ENCODE peak calls at places on chromosomes 11 and 22, in six cellular contexts. One of them, this sample, is unnamed.

GRCh38 chr11:69232821-69233760 is 60.9 kb upstream of the MYEOV start:
- DNase-seq in PC-3: no peak
- DNase-seq in CD4-positive, alpha-beta T cell: no peak
- DNase-seq in WTC11: no peak
- DNase-seq in fibroblast of lung: no peak
- DNase-seq in choroid plexus epithelial cell: no peak
- DNase-seq in this sample: no peak

GRCh38 chr22:46180370-46181137 is 30.2 kb downstream of the PPARA start:
- DNase-seq in PC-3: no peak
- DNase-seq in CD4-positive, alpha-beta T cell: no peak
- DNase-seq in WTC11: no peak
- DNase-seq in fibroblast of lung: peak; percentile 23
- DNase-seq in choroid plexus epithelial cell: peak; percentile 29
- DNase-seq in this sample: no peak

GRCh38 chr11:44376423-44376822 is 66.5 kb upstream of the ALX4 start:
- DNase-seq in PC-3: no peak
- DNase-seq in CD4-positive, alpha-beta T cell: no peak
- DNase-seq in WTC11: no peak
- DNase-seq in fibroblast of lung: no peak
- DNase-seq in choroid plexus epithelial cell: no peak
- DNase-seq in this sample: no peak

GRCh38 chr22:46660604-46661201 is 40.5 kb downstream of the GRAMD4 start:
- DNase-seq in PC-3: no peak
- DNase-seq in CD4-positive, alpha-beta T cell: peak; percentile 14
- DNase-seq in WTC11: no peak
- DNase-seq in fibroblast of lung: no peak
- DNase-seq in choroid plexus epithelial cell: no peak
- DNase-seq in this sample: no peak

GRCh38 chr11:126602993-126603392 is 247.5 kb downstream of the ST3GAL4 start:
- DNase-seq in PC-3: no peak
- DNase-seq in CD4-positive, alpha-beta T cell: no peak
- DNase-seq in WTC11: no peak
- DNase-seq in fibroblast of lung: no peak
- DNase-seq in choroid plexus epithelial cell: no peak
- DNase-seq in this sample: no peak

GRCh38 chr11:129067454-129067853 is 124.7 kb downstream of the ARHGAP32 start:
- DNase-seq in PC-3: peak; percentile 56
- DNase-seq in CD4-positive, alpha-beta T cell: no peak
- DNase-seq in WTC11: no peak
- DNase-seq in fibroblast of lung: no peak
- DNase-seq in choroid plexus epithelial cell: peak; percentile 16
- DNase-seq in this sample: no peak

GRCh38 chr11:64758330-64759079 is 1.3 kb downstream of the PYGM start:
- DNase-seq in PC-3: no peak
- DNase-seq in CD4-positive, alpha-beta T cell: no peak
- DNase-seq in WTC11: no peak
- DNase-seq in fibroblast of lung: no peak
- DNase-seq in choroid plexus epithelial cell: no peak
- DNase-seq in this sample: no peak

GRCh38 chr11:112822478-112823274 is 138.5 kb upstream of the NCAM1 start:
- DNase-seq in PC-3: no peak
- DNase-seq in CD4-positive, alpha-beta T cell: no peak
- DNase-seq in WTC11: peak; percentile 77
- DNase-seq in fibroblast of lung: no peak
- DNase-seq in choroid plexus epithelial cell: no peak
- DNase-seq in this sample: no peak

GRCh38 chr11:121422675-121423074 is 29.4 kb upstream of the SORL1 start:
- DNase-seq in PC-3: no peak
- DNase-seq in CD4-positive, alpha-beta T cell: no peak
- DNase-seq in WTC11: no peak
- DNase-seq in fibroblast of lung: no peak
- DNase-seq in choroid plexus epithelial cell: no peak
- DNase-seq in this sample: peak; percentile 72

GRCh38 chr22:37636186-37636948 is 3.1 kb upstream of the SH3BP1 start:
- DNase-seq in PC-3: no peak
- DNase-seq in CD4-positive, alpha-beta T cell: no peak
- DNase-seq in WTC11: no peak
- DNase-seq in fibroblast of lung: peak; percentile 93
- DNase-seq in choroid plexus epithelial cell: peak; percentile 98
- DNase-seq in this sample: no peak

GRCh38 chr11:125925247-125925740 is 20.6 kb upstream of the VSIG10L2 start:
- DNase-seq in PC-3: peak; percentile 26
- DNase-seq in CD4-positive, alpha-beta T cell: no peak
- DNase-seq in WTC11: no peak
- DNase-seq in fibroblast of lung: no peak
- DNase-seq in choroid plexus epithelial cell: peak; percentile 8
- DNase-seq in this sample: no peak

GRCh38 chr11:68330700-68331337 is 18.4 kb downstream of the LRP5 start:
- DNase-seq in PC-3: no peak
- DNase-seq in CD4-positive, alpha-beta T cell: no peak
- DNase-seq in WTC11: no peak
- DNase-seq in fibroblast of lung: no peak
- DNase-seq in choroid plexus epithelial cell: no peak
- DNase-seq in this sample: no peak

GRCh38 chr22:29550005-29550404 is 3.6 kb downstream of the THOC5 start:
- DNase-seq in PC-3: no peak
- DNase-seq in CD4-positive, alpha-beta T cell: no peak
- DNase-seq in WTC11: no peak
- DNase-seq in fibroblast of lung: no peak
- DNase-seq in choroid plexus epithelial cell: no peak
- DNase-seq in this sample: no peak

GRCh38 chr11:32529994-32530588 is 53.5 kb upstream of the EIF3M start:
- DNase-seq in PC-3: no peak
- DNase-seq in CD4-positive, alpha-beta T cell: no peak
- DNase-seq in WTC11: no peak
- DNase-seq in fibroblast of lung: no peak
- DNase-seq in choroid plexus epithelial cell: no peak
- DNase-seq in this sample: peak; percentile 59

GRCh38 chr11:106986261-106986660 is 32.0 kb downstream of the GUCY1A2 start:
- DNase-seq in PC-3: peak; percentile 69
- DNase-seq in CD4-positive, alpha-beta T cell: no peak
- DNase-seq in WTC11: no peak
- DNase-seq in fibroblast of lung: peak; percentile 65
- DNase-seq in choroid plexus epithelial cell: peak; percentile 51
- DNase-seq in this sample: no peak

GRCh38 chr11:33735426-33736147 is 636 bp downstream of the CD59 start:
- DNase-seq in PC-3: no peak
- DNase-seq in CD4-positive, alpha-beta T cell: peak; percentile 18
- DNase-seq in WTC11: peak; percentile 31
- DNase-seq in fibroblast of lung: no peak
- DNase-seq in choroid plexus epithelial cell: no peak
- DNase-seq in this sample: peak; percentile 37

GRCh38 chr11:45110562-45110961 is 35.9 kb upstream of the PRDM11 start:
- DNase-seq in PC-3: peak; percentile 82
- DNase-seq in CD4-positive, alpha-beta T cell: no peak
- DNase-seq in WTC11: no peak
- DNase-seq in fibroblast of lung: peak; percentile 77
- DNase-seq in choroid plexus epithelial cell: peak; percentile 89
- DNase-seq in this sample: no peak

GRCh38 chr22:49767355-49768062 is 60.2 kb downstream of the BRD1 start:
- DNase-seq in PC-3: peak; percentile 59
- DNase-seq in CD4-positive, alpha-beta T cell: no peak
- DNase-seq in WTC11: peak; percentile 66
- DNase-seq in fibroblast of lung: peak; percentile 69
- DNase-seq in choroid plexus epithelial cell: peak; percentile 76
- DNase-seq in this sample: peak; percentile 50

GRCh38 chr22:38870791-38871359 is 1.1 kb downstream of the CBX6 start:
- DNase-seq in PC-3: no peak
- DNase-seq in CD4-positive, alpha-beta T cell: no peak
- DNase-seq in WTC11: no peak
- DNase-seq in fibroblast of lung: no peak
- DNase-seq in choroid plexus epithelial cell: no peak
- DNase-seq in this sample: no peak

GRCh38 chr11:47212938-47213337 is 1.8 kb upstream of the DDB2 start:
- DNase-seq in PC-3: no peak
- DNase-seq in CD4-positive, alpha-beta T cell: no peak
- DNase-seq in WTC11: no peak
- DNase-seq in fibroblast of lung: no peak
- DNase-seq in choroid plexus epithelial cell: no peak
- DNase-seq in this sample: no peak

GRCh38 chr11:35553831-35554230 is 28.4 kb upstream of the PAMR1 start:
- DNase-seq in PC-3: peak; percentile 68
- DNase-seq in CD4-positive, alpha-beta T cell: no peak
- DNase-seq in WTC11: no peak
- DNase-seq in fibroblast of lung: peak; percentile 93
- DNase-seq in choroid plexus epithelial cell: peak; percentile 97
- DNase-seq in this sample: no peak

GRCh38 chr11:61830318-61831105 is 2.4 kb downstream of the FADS2 start:
- DNase-seq in PC-3: no peak
- DNase-seq in CD4-positive, alpha-beta T cell: no peak
- DNase-seq in WTC11: no peak
- DNase-seq in fibroblast of lung: no peak
- DNase-seq in choroid plexus epithelial cell: peak; percentile 67
- DNase-seq in this sample: no peak

GRCh38 chr11:119103793-119104192 is 2.1 kb upstream of the DPAGT1 start:
- DNase-seq in PC-3: no peak
- DNase-seq in CD4-positive, alpha-beta T cell: no peak
- DNase-seq in WTC11: no peak
- DNase-seq in fibroblast of lung: no peak
- DNase-seq in choroid plexus epithelial cell: peak; percentile 32
- DNase-seq in this sample: no peak

GRCh38 chr11:12114487-12115033 is 4.2 kb downstream of the MICAL2 start:
- DNase-seq in PC-3: no peak
- DNase-seq in CD4-positive, alpha-beta T cell: no peak
- DNase-seq in WTC11: no peak
- DNase-seq in fibroblast of lung: peak; percentile 87
- DNase-seq in choroid plexus epithelial cell: peak; percentile 84
- DNase-seq in this sample: no peak

GRCh38 chr11:30172872-30173271 is 57.9 kb upstream of the FSHB start:
- DNase-seq in PC-3: no peak
- DNase-seq in CD4-positive, alpha-beta T cell: no peak
- DNase-seq in WTC11: no peak
- DNase-seq in fibroblast of lung: no peak
- DNase-seq in choroid plexus epithelial cell: no peak
- DNase-seq in this sample: no peak

GRCh38 chr11:61488651-61489291 is 19.8 kb upstream of the LRRC10B start:
- DNase-seq in PC-3: peak; percentile 90
- DNase-seq in CD4-positive, alpha-beta T cell: no peak
- DNase-seq in WTC11: peak; percentile 76
- DNase-seq in fibroblast of lung: peak; percentile 45
- DNase-seq in choroid plexus epithelial cell: peak; percentile 38
- DNase-seq in this sample: no peak

GRCh38 chr11:6627762-6628241 is 8.6 kb upstream of the TPP1 start:
- DNase-seq in PC-3: no peak
- DNase-seq in CD4-positive, alpha-beta T cell: no peak
- DNase-seq in WTC11: no peak
- DNase-seq in fibroblast of lung: no peak
- DNase-seq in choroid plexus epithelial cell: no peak
- DNase-seq in this sample: no peak
- TF ChIP-seq CTCF in PC-3: no peak
- TF ChIP-seq CTCF in CD4-positive, alpha-beta T cell: no peak
- TF ChIP-seq CTCF in WTC11: no peak
- TF ChIP-seq CTCF in fibroblast of lung: no peak
- TF ChIP-seq CTCF in choroid plexus epithelial cell: no peak
- TF ChIP-seq CTCF in this sample: no peak

DNA sequence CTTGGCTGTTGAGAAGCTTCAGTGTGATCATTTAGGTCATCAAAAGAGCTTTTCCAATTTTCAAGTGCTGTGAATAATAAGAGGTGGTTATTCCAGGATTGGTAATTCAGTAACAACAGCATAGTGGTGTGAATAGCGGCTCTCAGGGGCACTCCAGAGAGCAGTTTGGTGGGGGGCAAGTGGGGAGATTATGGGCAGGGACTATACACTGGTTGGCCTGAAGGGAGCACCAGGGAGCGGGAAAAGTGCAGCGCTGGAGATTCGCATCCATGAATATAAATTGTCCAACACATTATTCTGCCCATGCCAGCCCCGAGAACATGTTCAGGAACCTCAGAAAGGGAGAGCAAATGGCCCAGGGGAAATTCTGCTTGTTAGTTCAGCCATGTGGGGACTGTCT is 37.9 kb downstream of the OR6Q1 start:
- DNase-seq in PC-3: no peak
- DNase-seq in CD4-positive, alpha-beta T cell: no peak
- DNase-seq in WTC11: peak; percentile 31
- DNase-seq in fibroblast of lung: no peak
- DNase-seq in choroid plexus epithelial cell: no peak
- DNase-seq in this sample: no peak
- TF ChIP-seq CTCF in PC-3: peak; percentile 32
- TF ChIP-seq CTCF in CD4-positive, alpha-beta T cell: no peak
- TF ChIP-seq CTCF in WTC11: no peak
- TF ChIP-seq CTCF in fibroblast of lung: no peak
- TF ChIP-seq CTCF in choroid plexus epithelial cell: no peak
- TF ChIP-seq CTCF in this sample: no peak

DNA sequence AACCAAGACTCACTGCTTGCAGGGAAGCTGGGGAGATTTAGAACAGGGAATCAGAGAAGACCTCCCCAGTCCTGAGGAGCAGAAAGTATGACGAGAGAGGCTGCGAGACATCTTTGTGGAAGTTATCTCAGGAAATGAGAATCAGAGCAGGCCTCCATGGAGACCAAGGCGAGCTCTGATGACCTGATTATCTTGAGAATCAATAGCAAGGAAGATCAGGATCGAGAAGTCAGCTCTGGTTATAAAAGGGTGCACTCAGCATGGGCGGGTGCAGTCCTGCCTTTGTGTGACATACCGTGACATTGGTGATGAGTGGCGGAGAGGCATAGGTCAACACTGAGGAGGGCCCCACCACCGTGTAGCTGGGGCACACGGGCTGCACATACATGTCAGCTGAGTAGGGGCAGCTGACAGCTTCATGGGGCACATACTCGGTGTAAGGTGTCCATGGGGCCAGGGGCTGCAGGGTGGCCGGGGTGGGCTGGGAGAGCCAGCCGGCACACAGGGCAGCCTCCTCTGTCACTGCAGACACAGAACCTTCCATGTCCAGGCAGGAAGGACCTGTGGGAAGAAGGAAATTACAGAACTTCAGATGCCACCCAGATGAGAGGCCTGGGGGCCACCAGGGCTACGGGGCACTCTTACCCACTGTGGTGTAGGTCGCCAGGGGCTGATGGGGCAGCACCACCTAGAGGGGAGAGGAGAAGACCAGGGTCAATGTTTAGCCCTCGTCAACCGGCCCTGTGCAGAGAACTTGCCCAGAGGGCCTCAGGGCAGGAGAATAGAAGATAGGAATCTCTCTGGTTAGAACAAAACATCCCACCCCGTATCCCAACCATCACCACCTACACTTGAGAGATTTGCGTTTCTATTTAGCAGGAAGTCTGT is 21.7 kb downstream of the POU2AF1 start:
- DNase-seq in PC-3: no peak
- DNase-seq in CD4-positive, alpha-beta T cell: no peak
- DNase-seq in WTC11: no peak
- DNase-seq in fibroblast of lung: no peak
- DNase-seq in choroid plexus epithelial cell: no peak
- DNase-seq in this sample: no peak
- TF ChIP-seq CTCF in PC-3: no peak
- TF ChIP-seq CTCF in CD4-positive, alpha-beta T cell: no peak
- TF ChIP-seq CTCF in WTC11: no peak
- TF ChIP-seq CTCF in fibroblast of lung: no peak
- TF ChIP-seq CTCF in choroid plexus epithelial cell: no peak
- TF ChIP-seq CTCF in this sample: no peak

DNA sequence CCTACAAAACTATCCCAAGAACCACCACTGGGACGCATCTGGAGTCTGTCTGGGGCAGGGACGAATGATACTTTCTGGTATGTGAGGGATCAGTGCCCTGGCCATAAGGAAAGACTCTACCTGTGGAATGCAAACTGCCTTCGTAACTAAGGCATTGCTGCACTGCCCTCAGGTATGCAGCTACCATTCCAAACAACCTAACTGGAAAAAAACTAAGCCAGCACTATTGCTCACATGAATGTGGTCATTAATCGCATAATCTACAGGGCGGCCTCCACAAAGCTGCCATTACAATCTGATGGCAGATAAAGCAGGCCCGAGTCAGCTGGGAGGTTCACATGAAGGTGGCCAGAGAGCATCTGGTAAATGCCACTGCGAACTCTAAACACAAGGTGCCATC is 3.9 kb downstream of the PACSIN2 start:
- DNase-seq in PC-3: no peak
- DNase-seq in CD4-positive, alpha-beta T cell: no peak
- DNase-seq in WTC11: no peak
- DNase-seq in fibroblast of lung: no peak
- DNase-seq in choroid plexus epithelial cell: no peak
- DNase-seq in this sample: no peak
- TF ChIP-seq CTCF in PC-3: no peak
- TF ChIP-seq CTCF in CD4-positive, alpha-beta T cell: no peak
- TF ChIP-seq CTCF in WTC11: no peak
- TF ChIP-seq CTCF in fibroblast of lung: no peak
- TF ChIP-seq CTCF in choroid plexus epithelial cell: peak; percentile 14
- TF ChIP-seq CTCF in this sample: no peak

This sample was measured in GM12878.